ENCODE peak calls at places on chromosome 5, in ten cellular contexts. U, A, E, I, K, J, D, F, M and T are unnamed samples.

GRCh38 chr5:89133129-89133528 is 250.1 kb upstream of the MEF2C start:
- DNase-seq in U (no peak), F (no peak), K (no peak), I (no peak), A (no peak), D (no peak), J (no peak), E (no peak), M (no peak), T (no peak)

GRCh38 chr5:83721878-83722779 is 1.5 kb upstream of the HAPLN1 start:
- DNase-seq in E (peak), U (peak), I (peak), D (peak), F (peak), M (peak), K (peak), J (peak), A (no peak), T (peak)

GRCh38 chr5:17248999-17249634 is 31.7 kb downstream of the BASP1 start:
- DNase-seq in A (peak), J (peak), F (no peak), U (peak), M (no peak), D (no peak), E (peak), K (peak), I (no peak), T (peak)

GRCh38 chr5:134500699-134501430 is 24.6 kb upstream of the JADE2 start:
- DNase-seq in I (no peak), D (no peak), U (peak), J (peak), M (no peak), A (no peak), F (no peak), E (no peak), K (no peak), T (no peak)

GRCh38 chr5:102998224-102998623 is 121.7 kb downstream of the GIN1 start:
- DNase-seq in E (no peak), I (no peak), K (no peak), J (no peak), A (no peak), M (no peak), D (no peak), U (no peak), F (no peak), T (no peak)

GRCh38 chr5:142769251-142769792 is 855 bp upstream of the ARHGAP26 start:
- DNase-seq in A (no peak), E (peak), I (no peak), D (no peak), K (no peak), U (no peak), F (no peak), M (peak), J (no peak), T (no peak)

GRCh38 chr5:38208782-38209378 is 49.5 kb upstream of the EGFLAM start:
- DNase-seq in J (no peak), E (peak), D (no peak), U (peak), M (peak), I (peak), K (no peak), A (peak), F (no peak), T (no peak)

GRCh38 chr5:109558952-109559351 is 130.8 kb upstream of the MAN2A1 start:
- DNase-seq in E (peak), I (no peak), J (no peak), M (no peak), A (no peak), K (no peak), U (no peak), D (no peak), F (no peak), T (no peak)

GRCh38 chr5:58622884-58623871 is 40.3 kb downstream of the RAB3C start:
- DNase-seq in F (no peak), A (no peak), M (no peak), K (no peak), U (no peak), J (no peak), E (no peak), D (no peak), I (no peak), T (no peak)

GRCh38 chr5:522899-523657 is 1.2 kb downstream of the SLC9A3 start:
- DNase-seq in F (no peak), K (no peak), J (no peak), M (no peak), D (no peak), U (no peak), I (no peak), A (no peak), E (no peak), T (no peak)

GRCh38 chr5:9544502-9545300 is 1.2 kb downstream of the SEMA5A start:
- DNase-seq in F (peak), M (peak), I (peak), A (peak), J (peak), K (peak), D (peak), U (peak), E (peak), T (peak)

GRCh38 chr5:172915514-172915913 is 43.7 kb upstream of the RPL26L1 start:
- DNase-seq in A (no peak), K (no peak), D (no peak), M (no peak), J (no peak), F (no peak), E (no peak), I (no peak), U (no peak), T (no peak)

GRCh38 chr5:52893105-52893504 is 96.0 kb upstream of the ITGA2 start:
- DNase-seq in M (no peak), K (no peak), I (no peak), E (peak), A (no peak), U (peak), F (no peak), J (no peak), D (no peak), T (no peak)

GRCh38 chr5:2038337-2039179 is 155.8 kb upstream of the IRX4 start:
- DNase-seq in A (peak), F (peak), D (peak), I (peak), K (peak), J (no peak), E (peak), M (peak), U (peak), T (no peak)

GRCh38 chr5:88889165-88890069 is 6.4 kb upstream of the MEF2C start:
- DNase-seq in U (peak), F (peak), K (peak), D (no peak), A (no peak), I (peak), J (peak), E (no peak), M (no peak), T (peak)

GRCh38 chr5:159975462-159976019 is 33.4 kb upstream of the TTC1 start:
- DNase-seq in I (no peak), J (peak), D (no peak), E (peak), K (peak), F (no peak), M (no peak), U (peak), A (peak), T (no peak)

GRCh38 chr5:107476783-107477182 is 194.0 kb downstream of the EFNA5 start:
- DNase-seq in A (no peak), D (no peak), K (no peak), E (peak), U (no peak), M (peak), F (no peak), I (no peak), J (no peak), T (no peak)

GRCh38 chr5:180423133-180423532 is 70.0 kb upstream of the GFPT2 start:
- DNase-seq in U (no peak), F (no peak), M (no peak), D (no peak), A (no peak), E (no peak), K (no peak), I (no peak), J (no peak), T (no peak)

GRCh38 chr5:89534331-89534730 is 651.3 kb upstream of the MEF2C start:
- DNase-seq in J (no peak), M (no peak), A (no peak), D (no peak), U (peak), K (no peak), I (no peak), F (no peak), E (no peak), T (no peak)

GRCh38 chr5:68562308-68562707 is 346.8 kb downstream of the PIK3R1 start:
- DNase-seq in A (no peak), I (peak), F (no peak), E (peak), U (no peak), M (no peak), K (no peak), D (no peak), J (no peak), T (no peak)

GRCh38 chr5:151718168-151718567 is 31.5 kb upstream of the SPARC start:
- DNase-seq in J (no peak), U (peak), F (no peak), M (no peak), A (no peak), E (peak), I (no peak), D (no peak), K (no peak), T (no peak)

GRCh38 chr5:81140942-81141341 is 92.2 kb upstream of the CKMT2 start:
- DNase-seq in A (no peak), M (no peak), K (peak), E (peak), I (no peak), F (no peak), U (peak), D (no peak), J (no peak), T (no peak)

GRCh38 chr5:38666668-38667498 is 110.4 kb upstream of the LIFR start:
- DNase-seq in D (no peak), I (no peak), M (peak), F (no peak), U (peak), J (peak), K (no peak), E (peak), A (no peak), T (no peak)

GRCh38 chr5:171494452-171495121 is 75.1 kb downstream of the FGF18 start:
- DNase-seq in A (no peak), D (no peak), I (no peak), K (peak), J (peak), F (peak), U (peak), E (peak), M (no peak), T (peak)

GRCh38 chr5:92371889-92372235 is 988.7 kb upstream of the ARRDC3 start:
- DNase-seq in F (no peak), J (no peak), M (no peak), A (no peak), E (peak), I (no peak), U (no peak), D (no peak), K (no peak), T (no peak)

GRCh38 chr5:115100556-115100955 is 69.2 kb downstream of the TRIM36 start:
- DNase-seq in J (no peak), A (no peak), D (no peak), M (no peak), E (peak), K (no peak), U (peak), F (no peak), I (no peak), T (no peak)

GRCh38 chr5:180636403-180637075 is 12.9 kb downstream of the FLT4 start:
- DNase-seq in K (peak), A (no peak), F (peak), I (no peak), U (no peak), D (no peak), M (no peak), E (peak), J (peak), T (no peak)